ENCODE peak calls at places on chromosomes 2 and 18, in six cellular contexts. S is fibroblast of lung; K is sigmoid colon; T is endodermal cell; D is Panc1; Q is CD4-positive, CD25-positive, alpha-beta regulatory T cell. A is an unnamed sample. For H3K27me3 and H3K4me1, the result is how much of the 10 kb centered on the place peaks cover.

GRCh38 chr2:192146069-192147006 is 48.4 kb downstream of the TMEFF2 start:
- DNase-seq in D (no peak), S (peak), Q (no peak), K (no peak), T (no peak), A (no peak)

GRCh38 chr2:211901226-211901625 is 637.4 kb downstream of the ERBB4 start:
- DNase-seq in S (no peak), D (no peak), T (no peak), K (no peak), Q (no peak), A (no peak)

GRCh38 chr2:41414486-41415230 is 633.2 kb upstream of the PKDCC start:
- DNase-seq in T (peak), S (peak), K (no peak), D (no peak), Q (peak), A (no peak)

GRCh38 chr2:200302940-200303727 is 3.4 kb upstream of the SPATS2L start:
- DNase-seq in Q (peak), K (no peak), T (no peak), D (peak), S (no peak), A (no peak)

GRCh38 chr2:187011206-187011605 is 162.2 kb upstream of the ZSWIM2 start:
- DNase-seq in S (no peak), D (no peak), Q (no peak), K (no peak), T (no peak), A (no peak)

GRCh38 chr2:69145204-69145603 is 132.2 kb downstream of the ANTXR1 start:
- DNase-seq in D (no peak), T (no peak), S (no peak), Q (no peak), K (no peak), A (no peak)

GRCh38 chr18:63994783-63995399 is 25.0 kb downstream of the SERPINB8 start:
- DNase-seq in K (peak), D (no peak), Q (peak), S (peak), T (peak), A (peak)

GRCh38 chr18:49561377-49562193 is at the start of gene LIPG:
- DNase-seq in S (peak), D (peak), K (no peak), T (peak), Q (peak), A (no peak)

GRCh38 chr2:9748586-9748985 is 94.7 kb upstream of the TAF1B start:
- DNase-seq in S (no peak), Q (no peak), D (no peak), T (no peak), K (no peak), A (no peak)

GRCh38 chr2:160205511-160205910 is 5.4 kb upstream of the ITGB6 start:
- DNase-seq in Q (no peak), T (no peak), K (peak), D (peak), S (peak), A (no peak)

GRCh38 chr2:223560704-223561435 is 41.3 kb downstream of the SCG2 start:
- DNase-seq in K (no peak), S (peak), D (no peak), Q (no peak), T (no peak), A (no peak)

GRCh38 chr18:37489011-37489410 is 76.6 kb downstream of the CELF4 start:
- DNase-seq in D (no peak), Q (no peak), K (no peak), S (no peak), T (no peak), A (no peak)

GRCh38 chr2:67752964-67753363 is 309.8 kb downstream of the C1D start:
- DNase-seq in Q (no peak), D (no peak), T (no peak), K (no peak), S (peak), A (no peak)

GRCh38 chr2:161722547-161723503 is 98.6 kb downstream of the SLC4A10 start:
- DNase-seq in K (no peak), Q (no peak), T (peak), S (no peak), D (no peak), A (no peak)

GRCh38 chr18:48552130-48552529 is 13.3 kb downstream of the CTIF start:
- DNase-seq in S (no peak), Q (no peak), K (no peak), T (no peak), D (no peak), A (no peak)

DNA sequence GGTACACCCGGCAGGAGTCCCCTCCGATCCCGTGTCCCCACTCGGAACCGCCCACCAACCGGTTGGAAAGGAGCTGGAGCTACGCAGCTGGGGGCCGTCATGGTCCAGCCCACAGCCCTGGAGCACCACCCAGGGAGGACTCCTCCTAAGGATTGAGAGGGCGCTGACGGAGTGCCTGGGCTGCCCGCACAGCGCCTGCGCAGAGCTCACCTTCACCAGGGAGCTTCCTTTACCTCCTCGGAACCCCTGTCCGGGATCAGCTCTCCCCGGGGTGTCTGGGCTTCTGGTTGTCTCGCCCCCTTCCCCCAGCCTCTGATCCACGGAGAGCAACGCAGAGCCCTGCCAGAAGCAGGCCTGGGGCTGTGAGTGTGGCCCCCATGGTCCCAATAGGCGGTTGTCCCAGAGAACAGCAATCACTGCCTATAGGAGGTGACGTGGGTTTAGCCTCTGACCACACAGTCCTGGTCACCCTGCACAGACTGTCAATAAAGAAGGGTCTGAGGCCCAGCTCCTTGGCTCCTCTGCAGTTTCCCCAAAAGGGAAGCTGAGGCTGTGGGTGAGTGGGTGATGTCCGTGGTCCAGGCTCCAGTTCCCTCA is 14.6 kb downstream of the ALPG start:
- DNase-seq in T (peak), K (peak), Q (no peak), S (no peak), D (no peak), A (no peak)
- H3K27me3 ChIP-seq in T (half or more), K (under half), Q (under half), S (half or more), D (under half), A (under half)

DNA sequence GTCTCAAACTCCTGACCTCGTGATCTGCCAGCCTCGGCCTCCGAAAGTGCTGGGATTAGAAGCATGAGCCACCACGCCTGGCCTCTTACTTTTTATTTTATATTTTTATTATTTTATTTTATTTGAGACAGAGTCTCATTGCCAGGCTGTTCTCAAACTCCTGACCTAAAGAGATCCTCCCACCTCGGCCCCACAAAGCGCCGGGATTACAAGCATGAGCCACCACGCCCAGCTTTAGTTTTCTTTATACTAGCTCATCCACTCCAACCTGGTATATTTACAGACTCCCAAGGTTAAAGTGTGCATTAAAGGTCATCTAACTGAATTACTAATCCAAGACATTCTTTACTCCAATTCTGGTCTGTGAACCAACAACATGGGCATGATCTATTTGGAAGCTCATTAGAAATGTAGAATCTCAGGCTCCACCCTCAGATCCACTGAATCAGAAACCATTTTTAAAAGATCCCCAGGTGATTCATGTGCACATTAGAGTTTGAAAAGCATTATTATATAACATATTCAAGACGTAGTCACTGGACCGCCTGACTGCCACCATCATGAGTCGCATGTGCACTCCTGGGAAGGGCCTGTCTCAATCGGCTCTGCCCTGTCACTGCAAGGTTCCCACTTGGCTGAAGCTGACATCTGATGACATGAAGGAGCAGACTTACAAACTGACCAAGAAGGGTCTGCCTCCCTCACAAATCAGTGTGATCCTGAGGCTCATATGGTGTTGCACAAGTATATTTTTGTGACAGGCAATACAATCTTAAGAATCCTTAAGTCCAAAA is 26.6 kb downstream of the ATAD2B start:
- DNase-seq in S (no peak), K (no peak), T (no peak), Q (no peak), D (peak), A (no peak)
- H3K4me3 ChIP-seq in S (peak), K (no peak), T (no peak), Q (no peak), D (no peak), A (no peak)

GRCh38 chr2:44932564-44933392 is 8.7 kb upstream of the SIX3 start:
- DNase-seq in T (peak), D (no peak), Q (no peak), K (no peak), S (no peak), A (no peak)
- H3K4me1 ChIP-seq in T (under half), D (under half), Q (under half), K (under half), S (under half), A (under half)

DNA sequence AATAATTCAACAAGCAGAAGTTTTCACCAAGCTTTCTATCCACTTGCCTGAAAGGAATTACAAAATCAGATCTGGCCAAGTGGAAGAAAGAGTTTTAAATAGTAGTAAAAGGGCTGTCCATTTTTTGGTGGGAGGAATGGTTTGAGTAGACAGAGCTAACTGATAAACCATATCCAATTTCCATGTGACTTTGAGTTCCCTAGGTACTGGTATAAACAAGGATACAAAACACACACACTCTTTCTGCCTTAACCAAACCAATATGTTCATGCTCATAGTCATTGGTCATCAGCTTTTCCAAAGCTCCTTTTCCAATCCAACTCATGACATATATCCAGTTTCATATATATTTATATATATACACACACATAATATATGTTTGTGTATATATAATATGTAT is 49.5 kb upstream of the REL start:
- DNase-seq in Q (no peak), T (no peak), D (no peak), K (no peak), S (no peak), A (no peak)
- H3K27me3 ChIP-seq in Q (under half), T (under half), D (under half), K (under half), S (under half), A (under half)

DNA sequence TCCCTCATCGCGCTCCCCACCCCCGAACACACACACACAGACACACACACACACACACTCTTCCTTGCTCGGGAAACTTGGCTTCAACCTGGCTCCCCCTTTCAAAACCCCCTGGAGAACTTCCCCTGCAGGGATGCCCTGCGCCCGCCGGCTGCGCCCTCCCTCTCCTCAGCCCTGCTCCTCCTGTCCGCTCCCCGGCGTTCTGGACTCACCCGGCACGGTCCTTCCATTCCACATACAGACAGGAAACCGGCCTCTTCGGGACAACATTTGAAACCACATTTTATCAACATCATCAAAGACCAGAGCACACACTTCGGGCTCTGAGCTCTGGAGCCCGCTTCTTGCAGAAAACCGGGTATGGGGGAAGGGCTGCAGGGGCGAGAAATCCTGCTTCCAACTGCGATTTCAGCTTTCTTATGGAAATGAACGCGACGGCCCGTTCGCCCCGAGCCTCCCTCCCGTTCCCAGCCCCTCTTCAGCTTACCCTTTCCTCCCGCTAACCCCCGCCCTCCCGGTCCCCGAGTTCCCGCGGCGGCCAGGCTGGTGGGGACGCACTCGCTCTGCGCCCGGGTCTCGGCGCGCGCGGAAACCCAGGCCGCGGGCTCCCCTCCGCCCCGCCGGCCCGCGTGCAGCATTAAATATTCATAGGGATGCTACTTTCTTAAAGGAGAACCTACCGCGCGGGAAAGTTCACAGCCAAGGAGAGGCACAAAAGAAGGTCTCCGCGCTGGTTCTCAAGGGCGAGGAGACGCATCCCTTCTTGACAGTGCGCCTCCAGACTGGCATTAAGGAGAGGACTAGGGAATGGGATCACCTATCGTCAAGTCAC is 18.3 kb downstream of the POU3F3 start:
- DNase-seq in S (no peak), T (peak), Q (no peak), K (no peak), D (no peak), A (no peak)
- H3K4me3 ChIP-seq in S (no peak), T (peak), Q (no peak), K (peak), D (peak), A (no peak)

A was measured in CD8-positive, alpha-beta T cell.